ENCODE peak calls at places on chromosomes 2 and 18, in four cellular contexts. One of them, this sample, is unnamed. For H3K4me1, the result is how much of the 10 kb centered on the place peaks cover.

GRCh38 chr2:9769171-9770005 is 73.9 kb upstream of the TAF1B start:
- DNase-seq in HCT116: no peak
- DNase-seq in GM23248: no peak
- DNase-seq in mammary epithelial cell: peak
- DNase-seq in this sample: no peak

GRCh38 chr18:77131652-77132368 is 773 bp downstream of the MBP start:
- DNase-seq in mammary epithelial cell: peak
- DNase-seq in HCT116: no peak
- DNase-seq in GM23248: peak
- DNase-seq in this sample: no peak

GRCh38 chr2:49004046-49004626 is 150.2 kb downstream of the FSHR start:
- DNase-seq in GM23248: no peak
- DNase-seq in HCT116: no peak
- DNase-seq in mammary epithelial cell: no peak
- DNase-seq in this sample: no peak

GRCh38 chr2:74893332-74893731 is 59.4 kb downstream of the HK2 start:
- DNase-seq in GM23248: peak
- DNase-seq in HCT116: no peak
- DNase-seq in mammary epithelial cell: peak
- DNase-seq in this sample: peak

GRCh38 chr2:190635781-190636180 is 13.1 kb upstream of the NAB1 start:
- DNase-seq in HCT116: no peak
- DNase-seq in GM23248: peak
- DNase-seq in mammary epithelial cell: no peak
- DNase-seq in this sample: no peak

GRCh38 chr2:56132138-56132537 is 51.7 kb upstream of the CCDC85A start:
- DNase-seq in GM23248: peak
- DNase-seq in mammary epithelial cell: peak
- DNase-seq in HCT116: peak
- DNase-seq in this sample: peak

GRCh38 chr2:204354442-204354856 is 190.8 kb upstream of the PARD3B start:
- DNase-seq in GM23248: no peak
- DNase-seq in mammary epithelial cell: no peak
- DNase-seq in HCT116: no peak
- DNase-seq in this sample: no peak

GRCh38 chr2:113283704-113284284 is 5.1 kb upstream of the PAX8 start:
- DNase-seq in mammary epithelial cell: peak
- DNase-seq in HCT116: peak
- DNase-seq in GM23248: peak
- DNase-seq in this sample: peak

GRCh38 chr2:109020217-109020637 is 31.2 kb upstream of the EDAR start:
- DNase-seq in GM23248: peak
- DNase-seq in mammary epithelial cell: no peak
- DNase-seq in HCT116: no peak
- DNase-seq in this sample: peak

GRCh38 chr2:176106636-176107539 is at the start of gene HOXD11:
- DNase-seq in mammary epithelial cell: peak
- DNase-seq in HCT116: no peak
- DNase-seq in GM23248: peak
- DNase-seq in this sample: no peak

GRCh38 chr2:176096243-176096985 is 3.2 kb upstream of the HOXD12 start:
- DNase-seq in GM23248: peak
- DNase-seq in mammary epithelial cell: no peak
- DNase-seq in HCT116: no peak
- DNase-seq in this sample: no peak

GRCh38 chr2:159798376-159798724 is 342 bp upstream of the CD302 start:
- DNase-seq in HCT116: no peak
- DNase-seq in GM23248: no peak
- DNase-seq in mammary epithelial cell: no peak
- DNase-seq in this sample: no peak

GRCh38 chr2:48346124-48346536 is 183.8 kb upstream of the STON1 start:
- DNase-seq in mammary epithelial cell: peak
- DNase-seq in GM23248: peak
- DNase-seq in HCT116: no peak
- DNase-seq in this sample: peak

GRCh38 chr2:200396726-200397348 is 90.3 kb downstream of the SPATS2L start:
- DNase-seq in HCT116: no peak
- DNase-seq in GM23248: peak
- DNase-seq in mammary epithelial cell: peak
- DNase-seq in this sample: peak

GRCh38 chr2:219171231-219171651 is 1.4 kb upstream of the SLC23A3 start:
- DNase-seq in HCT116: peak
- DNase-seq in GM23248: peak
- DNase-seq in mammary epithelial cell: peak
- DNase-seq in this sample: peak

GRCh38 chr2:185668710-185669109 is 69.9 kb upstream of the FSIP2 start:
- DNase-seq in mammary epithelial cell: no peak
- DNase-seq in GM23248: no peak
- DNase-seq in HCT116: no peak
- DNase-seq in this sample: no peak

GRCh38 chr2:72367530-72368225 is 220.0 kb upstream of the CYP26B1 start:
- DNase-seq in GM23248: peak
- DNase-seq in mammary epithelial cell: peak
- DNase-seq in HCT116: peak
- DNase-seq in this sample: peak

GRCh38 chr18:23260932-23261590 is 125.8 kb downstream of the CABLES1 start:
- DNase-seq in GM23248: no peak
- DNase-seq in HCT116: no peak
- DNase-seq in mammary epithelial cell: no peak
- DNase-seq in this sample: no peak

GRCh38 chr18:9568186-9568585 is 46.2 kb downstream of the PPP4R1 start:
- DNase-seq in HCT116: no peak
- DNase-seq in GM23248: no peak
- DNase-seq in mammary epithelial cell: no peak
- DNase-seq in this sample: no peak

DNA sequence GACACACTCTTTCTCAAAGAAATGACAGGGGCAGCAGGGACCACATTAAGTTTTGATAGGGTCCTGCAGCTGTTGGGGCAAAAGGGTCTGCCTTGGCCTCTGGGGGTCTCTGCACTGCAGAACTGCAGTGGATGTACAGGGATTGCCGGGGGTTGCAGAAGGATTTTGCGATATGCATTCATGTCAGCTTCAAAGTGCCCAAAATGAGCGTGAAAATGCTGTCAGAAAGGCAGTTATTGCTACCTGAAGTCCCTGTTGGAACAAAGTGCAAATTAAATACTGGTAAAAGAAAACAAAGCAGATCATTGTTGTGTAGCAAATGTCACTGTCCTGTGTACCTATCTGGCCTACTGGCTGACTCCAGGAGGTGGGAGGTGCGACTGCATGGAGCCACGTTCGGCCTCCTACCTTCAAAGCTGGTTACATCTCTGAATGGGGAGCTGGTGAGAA is 78.8 kb upstream of the MAP4K3 start:
- DNase-seq in mammary epithelial cell: no peak
- DNase-seq in HCT116: no peak
- DNase-seq in GM23248: no peak
- DNase-seq in this sample: no peak
- H3K4me1 ChIP-seq in mammary epithelial cell: under half
- H3K4me1 ChIP-seq in HCT116: under half
- H3K4me1 ChIP-seq in GM23248: under half
- H3K4me1 ChIP-seq in this sample: under half

DNA sequence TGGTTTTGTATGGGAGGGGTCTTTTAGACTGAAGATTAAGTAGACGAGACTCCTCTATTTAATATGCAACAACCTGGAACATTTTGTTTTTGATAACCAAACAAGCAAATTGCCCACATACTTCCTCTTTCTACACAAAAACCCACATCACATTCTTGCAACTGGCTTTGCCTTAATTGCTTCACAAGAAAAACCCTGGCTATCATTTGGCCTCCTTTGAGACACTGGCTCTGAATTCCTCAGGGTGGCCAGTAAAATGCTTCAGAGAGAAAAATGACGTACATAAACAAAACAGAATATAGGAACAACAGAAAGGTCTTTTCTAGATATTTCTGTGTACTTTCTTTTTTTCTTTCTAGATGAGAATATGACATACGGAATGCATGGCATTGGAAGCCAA is 103.0 kb downstream of the TRIB2 start:
- DNase-seq in GM23248: peak
- DNase-seq in HCT116: no peak
- DNase-seq in mammary epithelial cell: no peak
- DNase-seq in this sample: peak
- H3K9ac ChIP-seq in GM23248: peak
- H3K9ac ChIP-seq in HCT116: no peak
- H3K9ac ChIP-seq in mammary epithelial cell: no peak
- H3K9ac ChIP-seq in this sample: peak

GRCh38 chr2:240920783-240921231 is 14.7 kb downstream of the CROCC2 start:
- DNase-seq in HCT116: no peak
- DNase-seq in mammary epithelial cell: no peak
- DNase-seq in GM23248: peak
- DNase-seq in this sample: no peak
- H3K4me3 ChIP-seq in HCT116: no peak
- H3K4me3 ChIP-seq in mammary epithelial cell: no peak
- H3K4me3 ChIP-seq in GM23248: peak
- H3K4me3 ChIP-seq in this sample: no peak

GRCh38 chr2:237696471-237696870 is 69.1 kb downstream of the LRRFIP1 start:
- DNase-seq in GM23248: no peak
- DNase-seq in mammary epithelial cell: no peak
- DNase-seq in HCT116: no peak
- DNase-seq in this sample: no peak
- H3K4me1 ChIP-seq in GM23248: half or more
- H3K4me1 ChIP-seq in mammary epithelial cell: half or more
- H3K4me1 ChIP-seq in HCT116: under half
- H3K4me1 ChIP-seq in this sample: under half

This sample was measured in fibroblast of lung.